ENCODE peak calls at places on chromosomes 5 and 9, in four cellular contexts. J is T-cell; B is stimulated activated CD8-positive, alpha-beta memory T cell treated with anti-CD3 and anti-CD28 coated beads, Interleukin-7, amount 100 ng/mL, for 24 hours; K is bronchial epithelial cell. R is an unnamed sample.
A peak's percentile ranks its signal among the peaks of the same experiment; 100 is the strongest.

GRCh38 chr5:5919411-5919810 is 458.9 kb downstream of the MED10 start:
- DNase-seq in J (no peak), B (no peak), K (no peak), R (no peak)

GRCh38 chr9:35852267-35852815 is 17.9 kb downstream of the OR13J1 start:
- DNase-seq in J (no peak), B (no peak), K (no peak), R (no peak)

GRCh38 chr9:130299785-130300615 is 34.4 kb downstream of the HMCN2 start:
- DNase-seq in J (no peak), B (no peak), K (no peak), R (no peak)

GRCh38 chr5:177448244-177448950 is 1.8 kb downstream of the PRR7 start:
- DNase-seq in J (no peak), B (no peak), K (no peak), R (no peak)

GRCh38 chr5:32276173-32276853 is 36.4 kb downstream of the MTMR12 start:
- DNase-seq in J (no peak), B (no peak), K (peak; percentile 77), R (peak; percentile 32)

GRCh38 chr5:142012186-142012785 is 541 bp downstream of the GNPDA1 start:
- DNase-seq in J (peak; percentile 14), B (peak; percentile 49), K (peak; percentile 25), R (no peak)

GRCh38 chr9:20353931-20354652 is 268.2 kb downstream of the MLLT3 start:
- DNase-seq in J (no peak), B (no peak), K (peak; percentile 69), R (no peak)

GRCh38 chr9:111298831-111299603 is 31.0 kb downstream of the OR2K2 start:
- DNase-seq in J (no peak), B (no peak), K (peak; percentile 61), R (peak; percentile 30)

GRCh38 chr5:159094745-159095144 is 5.0 kb downstream of the EBF1 start:
- DNase-seq in J (peak; percentile 33), B (peak; percentile 24), K (peak; percentile 57), R (no peak)

GRCh38 chr9:26669641-26670040 is 223.0 kb downstream of the CAAP1 start:
- DNase-seq in J (no peak), B (no peak), K (no peak), R (no peak)

GRCh38 chr5:5103249-5103648 is 36.9 kb upstream of the ADAMTS16 start:
- DNase-seq in J (no peak), B (no peak), K (no peak), R (no peak)

GRCh38 chr9:111525056-111525977 is at the start of gene ZNF483:
- DNase-seq in J (peak; percentile 80), B (peak; percentile 38), K (peak; percentile 86), R (peak; percentile 65)

GRCh38 chr9:34623386-34624235 is 3.3 kb upstream of the DCTN3 start:
- DNase-seq in J (no peak), B (no peak), K (no peak), R (peak; percentile 39)

GRCh38 chr9:90813523-90813922 is 11.9 kb downstream of the SYK start:
- DNase-seq in J (no peak), B (no peak), K (no peak), R (no peak)

GRCh38 chr5:160133071-160133917 is 14.0 kb upstream of the PWWP2A start:
- DNase-seq in J (no peak), B (no peak), K (no peak), R (no peak)

GRCh38 chr5:136780518-136780917 is 415.2 kb upstream of the TRPC7 start:
- DNase-seq in J (no peak), B (no peak), K (no peak), R (no peak)